ENCODE peak calls at places on chromosomes 2 and 18, in six cellular contexts. V, A, B, W, H and K are unnamed samples.

GRCh38 chr18:63832470-63832869 is 55.0 kb upstream of the SERPINB2 start:
- DNase-seq in V (no peak), W (no peak), A (no peak), B (no peak), H (no peak), K (no peak)

GRCh38 chr2:48940606-48941005 is 185.1 kb upstream of the LHCGR start:
- DNase-seq in V (no peak), B (no peak), W (no peak), H (no peak), A (peak; percentile 36), K (no peak)

GRCh38 chr2:128445533-128445900 is 126.8 kb upstream of the HS6ST1 start:
- DNase-seq in A (no peak), W (no peak), B (no peak), H (no peak), V (no peak), K (no peak)

GRCh38 chr2:164981217-164981990 is 26.1 kb upstream of the SLC38A11 start:
- DNase-seq in H (no peak), A (no peak), W (no peak), B (no peak), V (no peak), K (no peak)

GRCh38 chr18:58054041-58054733 is 10.2 kb downstream of the NEDD4L start:
- DNase-seq in A (no peak), V (peak; percentile 29), B (no peak), W (no peak), H (no peak), K (no peak)

GRCh38 chr2:126669772-126670171 is 13.8 kb downstream of the GYPC start:
- DNase-seq in A (no peak), H (no peak), B (no peak), V (no peak), W (no peak), K (no peak)

GRCh38 chr2:70301344-70302194 is at the start of gene FAM136A:
- DNase-seq in H (peak; percentile 90), W (peak; percentile 89), V (peak; percentile 94), A (peak; percentile 72), B (peak; percentile 52), K (peak; percentile 92)

GRCh38 chr2:6808426-6808825 is 57.3 kb downstream of the CMPK2 start:
- DNase-seq in A (no peak), B (no peak), W (peak; percentile 11), H (no peak), V (no peak), K (no peak)

GRCh38 chr2:235770909-235771820 is 277.3 kb downstream of the AGAP1 start:
- DNase-seq in A (no peak), V (no peak), B (no peak), H (no peak), W (no peak), K (no peak)

GRCh38 chr2:159891917-159892691 is 94.1 kb upstream of the CD302 start:
- DNase-seq in A (no peak), B (no peak), H (no peak), W (no peak), V (no peak), K (no peak)

GRCh38 chr18:67232406-67232805 is 284.1 kb downstream of the DSEL start:
- DNase-seq in W (no peak), H (no peak), V (no peak), B (no peak), A (no peak), K (no peak)

GRCh38 chr2:173056705-173057368 is 18.8 kb upstream of the MAP3K20 start:
- DNase-seq in H (no peak), B (no peak), W (no peak), A (no peak), V (no peak), K (no peak)

GRCh38 chr2:208146006-208146405 is at the start of gene CRYGB:
- DNase-seq in A (no peak), H (no peak), W (no peak), B (no peak), V (peak; percentile 46), K (no peak)

GRCh38 chr2:233267516-233268245 is 16.2 kb downstream of the ATG16L1 start:
- DNase-seq in H (no peak), A (no peak), B (no peak), V (no peak), W (peak; percentile 75), K (peak; percentile 67)

GRCh38 chr2:140454717-140455116 is 1674.5 kb upstream of the NXPH2 start:
- DNase-seq in B (no peak), H (no peak), A (no peak), V (no peak), W (no peak), K (no peak)